ENCODE peak calls at places on chromosomes 4 and X, in six cellular contexts. O is esophagus muscularis mucosa, Z is GM23338, E is tibial artery, M is bronchial epithelial cell, F is tibial nerve. I is an unnamed sample.

GRCh38 chr4:166924456-166924855 is 309.8 kb downstream of the SPOCK3 start:
- DNase-seq in F (no peak), M (peak), Z (no peak), E (no peak), O (no peak), I (no peak)

GRCh38 chr4:168744021-168744420 is 247.2 kb downstream of the PALLD start:
- DNase-seq in M (peak), O (no peak), Z (no peak), F (no peak), E (no peak), I (no peak)

GRCh38 chr4:10611673-10612072 is 72.9 kb downstream of the CLNK start:
- DNase-seq in Z (no peak), F (no peak), M (peak), O (no peak), E (no peak), I (peak)

GRCh38 chr4:161448550-161449180 is 715.1 kb downstream of the FSTL5 start:
- DNase-seq in O (no peak), M (peak), Z (no peak), F (no peak), E (no peak), I (no peak)

GRCh38 chrX:154021131-154021611 is 1.5 kb upstream of the IRAK1 start:
- DNase-seq in Z (no peak), O (no peak), M (peak), F (no peak), E (no peak), I (peak)

GRCh38 chr4:168589154-168589553 is 92.3 kb downstream of the PALLD start:
- DNase-seq in E (no peak), O (no peak), F (no peak), Z (no peak), M (peak), I (peak)

GRCh38 chr4:5050520-5050955 is 742 bp upstream of the STK32B start:
- DNase-seq in Z (peak), M (peak), F (peak), E (peak), O (peak), I (peak)

GRCh38 chr4:181685461-181685860 is 557.7 kb upstream of the TENM3 start:
- DNase-seq in O (no peak), Z (no peak), F (no peak), E (no peak), M (no peak), I (peak)

GRCh38 chr4:120921456-120922389 is 803 bp downstream of the PRDM5 start:
- DNase-seq in M (peak), Z (peak), E (peak), O (no peak), F (peak), I (peak)

GRCh38 chrX:6732101-6732500 is 197.2 kb upstream of the VCX3A start:
- DNase-seq in E (no peak), M (no peak), Z (no peak), F (no peak), O (no peak), I (no peak)

GRCh38 chr4:81844717-81845116 is 373.0 kb upstream of the RASGEF1B start:
- DNase-seq in F (peak), M (peak), O (no peak), Z (peak), E (peak), I (peak)

GRCh38 chr4:8580321-8581093 is at the start of gene GPR78:
- DNase-seq in Z (peak), O (no peak), M (peak), E (no peak), F (no peak), I (peak)

GRCh38 chrX:129781134-129782014 is 1.6 kb downstream of the SASH3 start:
- DNase-seq in O (no peak), Z (no peak), M (no peak), E (peak), F (no peak), I (no peak)

GRCh38 chr4:89998350-89999098 is 103.9 kb downstream of the MMRN1 start:
- DNase-seq in M (no peak), Z (peak), O (no peak), E (no peak), F (no peak), I (no peak)

GRCh38 chr4:147546341-147546740 is 65.4 kb downstream of the EDNRA start:
- DNase-seq in Z (no peak), M (peak), F (no peak), O (no peak), E (no peak), I (peak)

GRCh38 chr4:147407261-147408045 is 73.4 kb upstream of the EDNRA start:
- DNase-seq in F (no peak), O (no peak), Z (peak), E (no peak), M (no peak), I (no peak)

GRCh38 chr4:20193522-20193902 is 58.2 kb upstream of the SLIT2 start:
- DNase-seq in M (no peak), F (no peak), Z (no peak), E (no peak), O (no peak), I (peak)

GRCh38 chr4:80989921-80990544 is 40.5 kb upstream of the BMP3 start:
- DNase-seq in M (peak), E (no peak), F (peak), O (no peak), Z (peak), I (peak)

GRCh38 chr4:340011-340410 is 2.4 kb downstream of the ZNF141 start:
- DNase-seq in O (no peak), Z (peak), F (no peak), M (no peak), E (no peak), I (no peak)
- TF ChIP-seq CTCF in O (no peak), Z (no peak), F (no peak), M (no peak), E (no peak), I (peak)

DNA sequence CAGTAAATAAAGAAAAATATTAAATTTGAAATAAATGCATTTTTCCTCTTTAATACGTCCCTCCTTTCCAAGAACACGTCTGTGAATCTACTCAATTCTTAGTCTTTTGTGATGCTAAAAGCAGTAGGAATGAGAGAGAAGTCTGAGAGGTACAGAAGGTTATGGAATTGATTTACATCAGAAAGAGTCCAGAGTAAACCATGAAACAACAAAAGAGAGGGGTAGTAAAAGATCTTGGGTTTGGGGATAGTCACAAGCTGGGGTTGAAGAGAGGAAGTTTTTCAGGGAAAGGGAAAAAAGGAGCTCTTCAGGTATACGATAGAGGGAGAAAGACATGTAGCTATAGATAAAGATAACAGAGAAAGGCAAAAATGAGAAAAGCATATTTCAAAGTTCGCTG is 215.4 kb downstream of the RAB28 start:
- DNase-seq in M (no peak), E (no peak), O (no peak), F (no peak), Z (peak), I (no peak)
- H3K4me3 ChIP-seq in M (no peak), E (no peak), O (no peak), F (no peak), Z (no peak), I (no peak)

DNA sequence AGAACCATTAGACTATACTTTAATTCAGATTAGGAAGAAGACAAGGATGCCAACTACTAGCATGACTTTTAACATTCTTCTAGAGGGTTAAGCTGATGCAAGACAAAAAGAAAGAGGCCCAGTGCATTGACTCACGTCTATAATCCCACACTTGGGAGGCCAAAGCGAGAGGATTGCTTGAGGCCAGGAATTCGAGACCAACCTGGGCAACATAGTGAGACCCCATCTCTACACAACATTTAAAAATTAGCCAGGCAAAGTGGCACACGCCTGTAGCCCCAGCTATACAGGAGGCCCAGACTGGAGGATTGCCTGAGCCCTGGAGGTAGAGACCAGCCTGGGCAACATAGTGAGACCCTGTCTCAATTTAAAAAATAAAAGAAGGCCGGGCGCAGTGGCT is 40.2 kb upstream of the HPRT1 start:
- DNase-seq in O (no peak), E (no peak), F (no peak), Z (no peak), M (no peak), I (no peak)
- TF ChIP-seq CTCF in O (no peak), E (no peak), F (no peak), Z (no peak), M (no peak), I (no peak)

GRCh38 chr4:40202474-40202873 is 5.6 kb downstream of the RHOH start:
- DNase-seq in M (no peak), E (no peak), F (no peak), O (no peak), Z (no peak), I (no peak)
- H3K4me3 ChIP-seq in M (no peak), E (no peak), F (no peak), O (no peak), Z (no peak), I (no peak)

DNA sequence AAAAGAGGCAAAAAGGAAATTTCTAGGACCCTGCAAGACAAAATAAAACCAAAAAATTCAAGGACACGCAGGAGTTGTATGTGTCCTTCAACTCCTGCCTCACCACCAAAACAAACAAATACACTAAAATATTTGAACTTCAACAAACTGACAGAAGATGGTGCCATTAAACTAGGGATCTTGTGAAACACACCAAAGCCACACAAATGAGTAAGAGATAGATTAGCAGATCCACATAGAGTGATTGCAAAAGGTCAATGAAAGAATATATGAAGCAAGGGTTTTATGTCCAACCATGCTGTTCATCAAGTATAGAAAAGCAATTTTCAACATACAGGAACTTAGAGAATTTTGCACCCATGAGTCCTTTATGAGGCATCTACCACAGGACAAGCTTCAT is 40.1 kb upstream of the SCML1 start:
- DNase-seq in F (no peak), O (no peak), M (peak), E (no peak), Z (no peak), I (peak)
- TF ChIP-seq CTCF in F (no peak), O (no peak), M (no peak), E (no peak), Z (no peak), I (no peak)

GRCh38 chrX:30576881-30577280 is 685 bp downstream of the TASL start:
- DNase-seq in O (no peak), F (no peak), M (no peak), E (no peak), Z (no peak), I (no peak)
- H3K4me3 ChIP-seq in O (no peak), F (no peak), M (no peak), E (no peak), Z (no peak), I (no peak)

GRCh38 chr4:42399393-42399792 is 2.1 kb downstream of the SHISA3 start:
- DNase-seq in Z (peak), M (no peak), E (no peak), F (no peak), O (no peak), I (no peak)

GRCh38 chr4:42396361-42397255 is 680 bp upstream of the SHISA3 start:
- DNase-seq in M (no peak), E (no peak), O (no peak), Z (peak), F (no peak), I (peak)

GRCh38 chr4:42397635-42398447 is 553 bp downstream of the SHISA3 start:
- DNase-seq in E (no peak), F (no peak), Z (peak), O (no peak), M (no peak), I (peak)

GRCh38 chr4:42397256-42397634 is at the start of gene SHISA3:
- DNase-seq in Z (peak), F (peak), E (peak), O (no peak), M (peak), I (peak)

DNA sequence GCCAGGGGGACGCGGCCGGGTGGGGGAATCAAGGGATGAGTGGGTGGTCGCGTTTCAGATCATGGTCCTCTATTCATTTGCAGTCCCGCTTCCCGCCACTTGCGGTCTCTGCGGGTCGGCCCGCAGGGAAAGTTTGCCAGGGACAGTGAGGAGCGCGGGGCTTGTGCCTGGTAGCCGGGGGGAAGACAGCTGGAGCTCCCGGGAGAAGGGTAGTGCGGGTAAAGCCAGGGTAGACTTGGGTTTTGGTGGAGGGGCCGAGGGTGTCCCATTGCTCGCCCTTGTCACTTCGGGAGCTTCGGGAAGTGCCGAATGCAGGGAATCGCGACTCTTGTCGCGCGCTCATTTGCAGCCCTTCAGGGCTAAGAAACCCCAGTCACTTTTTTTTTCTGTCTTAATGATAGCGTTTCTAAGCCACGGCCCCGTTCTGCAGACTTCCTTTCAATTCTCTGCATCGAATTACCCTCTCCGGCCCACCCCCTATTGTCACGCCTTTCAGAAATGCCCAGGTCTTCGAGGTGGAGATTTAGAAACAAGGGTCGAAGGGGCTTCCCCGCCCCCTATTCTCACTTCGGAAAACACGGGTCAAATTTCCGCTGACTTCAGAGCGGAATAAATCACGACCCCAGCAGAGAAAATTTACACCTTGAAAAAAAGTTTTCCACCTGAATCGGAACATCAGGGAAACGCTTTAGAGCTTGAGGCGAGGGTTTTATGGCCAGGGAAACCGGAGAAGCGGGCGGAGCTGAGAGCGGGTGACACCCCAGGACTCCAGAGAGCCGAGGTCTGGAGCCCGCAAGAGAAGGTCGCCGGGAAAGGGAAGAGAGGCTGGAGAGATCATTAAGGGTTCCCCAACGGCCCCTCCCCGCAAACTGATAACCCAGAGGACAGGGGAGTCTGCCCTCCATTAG is 1.4 kb downstream of the SHISA3 start:
- DNase-seq in M (no peak), F (peak), Z (peak), E (no peak), O (no peak), I (no peak)
- TF ChIP-seq CTCF in M (no peak), F (peak), Z (no peak), E (no peak), O (no peak), I (peak)

I was measured in fibroblast of pulmonary artery.